ENCODE peak calls at places on chromosomes 5 and 9, in five cellular contexts. R is astrocyte of the cerebellum; I is activated T-helper 1 cell treated with Interleukin-2 at 50 U/mL for 16 hours; W is HEK293T; L is CD8-positive, alpha-beta memory T cell. F is an unnamed sample.

GRCh38 chr5:141521244-141521781 is 32.4 kb downstream of the PCDHGC5 start:
- DNase-seq in R (peak; percentile 99), I (no peak), L (no peak), W (no peak), F (no peak)

GRCh38 chr5:6311568-6312501 is 66.5 kb downstream of the MED10 start:
- DNase-seq in W (no peak), L (no peak), R (no peak), I (no peak), F (no peak)

GRCh38 chr5:79794347-79794746 is 104.7 kb downstream of the CMYA5 start:
- DNase-seq in L (no peak), R (no peak), I (no peak), W (no peak), F (no peak)

GRCh38 chr9:107142896-107143603 is 140.0 kb upstream of the RAD23B start:
- DNase-seq in R (peak; percentile 16), I (no peak), W (no peak), L (no peak), F (no peak)

GRCh38 chr5:10250804-10251276 is 760 bp downstream of the CCT5 start:
- DNase-seq in L (no peak), R (no peak), I (no peak), W (no peak), F (no peak)

GRCh38 chr9:134634190-134634589 is 7.4 kb upstream of the COL5A1 start:
- DNase-seq in W (no peak), R (no peak), L (no peak), I (no peak), F (no peak)

GRCh38 chr9:134069536-134070399 is 1.9 kb upstream of the BRD3 start:
- DNase-seq in L (no peak), I (no peak), W (no peak), R (no peak), F (peak; percentile 16)

GRCh38 chr9:16884373-16884772 is 13.9 kb upstream of the BNC2 start:
- DNase-seq in W (no peak), R (no peak), I (no peak), L (no peak), F (no peak)

GRCh38 chr5:78367318-78367991 is 7.0 kb downstream of the SCAMP1 start:
- DNase-seq in W (no peak), I (no peak), R (no peak), L (no peak), F (no peak)

GRCh38 chr5:42638972-42639371 is 117.6 kb upstream of the CCDC152 start:
- DNase-seq in W (no peak), L (no peak), I (no peak), R (no peak), F (no peak)

GRCh38 chr5:132813599-132814440 is 718 bp downstream of the SOWAHA start:
- DNase-seq in L (peak; percentile 34), I (no peak), R (no peak), W (peak; percentile 61), F (peak; percentile 65)

GRCh38 chr9:21455320-21455719 is 15.1 kb downstream of the IFNA1 start:
- DNase-seq in R (no peak), W (peak; percentile 69), L (peak; percentile 26), I (no peak), F (no peak)

GRCh38 chr5:51465165-51465564 is 81.9 kb downstream of the ISL1 start:
- DNase-seq in L (no peak), W (peak; percentile 37), R (peak; percentile 2), I (no peak), F (peak; percentile 26)

GRCh38 chr5:51810592-51810991 is 427.3 kb downstream of the ISL1 start:
- DNase-seq in W (no peak), R (no peak), I (no peak), L (no peak), F (no peak)

GRCh38 chr9:2761424-2761823 is 44.1 kb downstream of the KCNV2 start:
- DNase-seq in W (no peak), R (no peak), L (no peak), I (no peak), F (no peak)

GRCh38 chr5:102540251-102540812 is 41.5 kb upstream of the SLCO6A1 start:
- DNase-seq in W (no peak), L (no peak), I (no peak), R (no peak), F (no peak)

GRCh38 chr5:180589771-180590542 is 1.3 kb downstream of the SCGB3A1 start:
- DNase-seq in L (no peak), W (no peak), I (no peak), R (no peak), F (no peak)